ENCODE peak calls at places on chromosomes 16 and 17, in five cellular contexts. H is right cardiac atrium, K is substantia nigra, D is fibroblast of gingiva, Y is astrocyte of the cerebellum. W is an unnamed sample.

GRCh38 chr17:73561066-73561465 is 83.2 kb downstream of the SDK2 start:
- DNase-seq in H (no peak), K (no peak), D (no peak), Y (no peak), W (no peak)

GRCh38 chr16:63890072-63890471 is 1231.8 kb downstream of the CDH11 start:
- DNase-seq in H (no peak), K (peak; percentile 17), D (no peak), Y (peak; percentile 70), W (no peak)

GRCh38 chr17:70017112-70017511 is 57.9 kb upstream of the KCNJ16 start:
- DNase-seq in H (no peak), K (no peak), D (no peak), Y (no peak), W (no peak)

GRCh38 chr16:2977440-2977839 is 2.8 kb downstream of the PKMYT1 start:
- DNase-seq in H (no peak), K (no peak), D (no peak), Y (no peak), W (no peak)

GRCh38 chr16:27317320-27317719 is 3.5 kb downstream of the IL4R start:
- DNase-seq in H (no peak), K (no peak), D (no peak), Y (no peak), W (no peak)

GRCh38 chr17:4101127-4101798 is 41.6 kb downstream of the ZZEF1 start:
- DNase-seq in H (no peak), K (no peak), D (no peak), Y (no peak), W (no peak)

GRCh38 chr17:74780443-74781238 is 4.5 kb upstream of the NAT9 start:
- DNase-seq in H (no peak), K (peak; percentile 50), D (no peak), Y (no peak), W (no peak)

GRCh38 chr17:64498308-64499203 is 1.7 kb upstream of the POLG2 start:
- DNase-seq in H (no peak), K (no peak), D (no peak), Y (no peak), W (no peak)

GRCh38 chr17:49748791-49749190 is 15.1 kb downstream of the FAM117A start:
- DNase-seq in H (no peak), K (no peak), D (no peak), Y (no peak), W (no peak)

W was measured in retinal pigment epithelial cell.